ENCODE peak calls at places on chromosome 9, in five cellular contexts. K, P, S, X and O are unnamed samples.

GRCh38 chr9:37373621-37374020 is 48.9 kb upstream of the GRHPR start:
- DNase-seq in K (no peak), X (no peak), P (no peak), S (no peak), O (no peak)

GRCh38 chr9:70589571-70590263 is 175.3 kb upstream of the KLF9 start:
- DNase-seq in P (peak), K (no peak), X (no peak), S (peak), O (no peak)

GRCh38 chr9:115520626-115521025 is 402.7 kb upstream of the TNC start:
- DNase-seq in P (no peak), K (no peak), S (no peak), X (no peak), O (no peak)

GRCh38 chr9:297104-297794 is 82.6 kb downstream of the DOCK8 start:
- DNase-seq in K (no peak), P (no peak), X (no peak), S (peak), O (no peak)

GRCh38 chr9:9790216-9790872 is 822.5 kb downstream of the PTPRD start:
- DNase-seq in X (no peak), K (peak), P (peak), S (no peak), O (no peak)

GRCh38 chr9:113857875-113858274 is 18.2 kb upstream of the ZNF618 start:
- DNase-seq in X (no peak), P (peak), S (peak), K (no peak), O (no peak)

GRCh38 chr9:23153058-23153457 is 673.0 kb downstream of the ELAVL2 start:
- DNase-seq in K (peak), S (no peak), P (no peak), X (no peak), O (no peak)

GRCh38 chr9:105333076-105333475 is 88.6 kb downstream of the SLC44A1 start:
- DNase-seq in X (no peak), S (no peak), K (no peak), P (peak), O (no peak)

GRCh38 chr9:69035438-69036316 is at the start of gene FXN:
- DNase-seq in P (peak), S (peak), X (peak), K (peak), O (peak)

GRCh38 chr9:91935066-91935729 is 14.8 kb downstream of the ROR2 start:
- DNase-seq in K (no peak), X (no peak), P (no peak), S (no peak), O (no peak)

GRCh38 chr9:110040788-110041187 is 167.2 kb downstream of the C9orf152 start:
- DNase-seq in K (no peak), P (no peak), S (no peak), X (no peak), O (no peak)
- H3K27ac ChIP-seq in K (peak), P (no peak), S (peak), X (no peak), O (no peak)

DNA sequence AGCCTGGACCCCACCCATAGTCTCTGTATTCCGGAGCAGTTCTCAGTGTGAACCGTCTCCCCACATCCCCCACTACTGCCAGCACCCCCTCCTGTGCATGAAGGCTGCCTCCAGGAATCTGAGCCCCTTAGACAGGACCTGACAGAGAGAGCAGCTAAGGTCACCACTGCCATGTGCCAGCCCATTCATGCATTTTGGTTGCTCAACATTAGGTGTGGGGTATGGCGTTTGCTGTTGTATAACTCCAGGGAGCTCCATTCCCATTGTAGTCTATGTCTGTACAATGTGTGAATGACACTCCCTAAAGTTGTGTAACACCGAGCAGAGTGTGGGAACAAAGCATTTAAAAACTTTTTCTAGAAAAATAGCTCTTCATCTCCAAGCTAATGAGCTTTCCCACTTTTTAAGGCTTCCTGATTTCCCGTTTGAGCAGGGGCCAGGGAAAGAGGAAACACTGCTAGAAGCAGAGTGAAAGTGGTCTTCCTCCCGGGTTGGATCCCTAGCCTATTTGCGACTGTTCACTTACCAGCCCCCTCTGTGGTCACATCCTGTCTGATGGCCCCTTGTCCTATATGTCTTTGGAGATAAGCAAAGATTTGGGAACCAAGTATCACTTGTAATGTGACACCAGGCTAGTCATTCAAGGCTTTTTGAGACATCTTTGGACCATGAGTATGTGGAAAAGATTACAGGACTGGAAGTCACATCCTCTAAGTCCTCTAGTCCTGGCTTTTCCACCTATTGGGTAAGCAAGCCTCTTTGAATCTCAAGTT is 5.9 kb downstream of the DNAJB5 start:
- DNase-seq in X (no peak), P (no peak), K (no peak), S (no peak), O (no peak)
- H3K27ac ChIP-seq in X (no peak), P (no peak), K (no peak), S (peak), O (no peak)

GRCh38 chr9:27771803-27772545 is 198.7 kb upstream of the C9orf72 start:
- DNase-seq in X (no peak), K (no peak), P (peak), S (no peak), O (no peak)

GRCh38 chr9:27770541-27770940 is 197.3 kb upstream of the C9orf72 start:
- DNase-seq in S (no peak), X (no peak), P (no peak), K (no peak), O (no peak)

GRCh38 chr9:27765266-27765665 is 192.0 kb upstream of the C9orf72 start:
- DNase-seq in K (no peak), S (no peak), X (no peak), P (peak), O (no peak)

GRCh38 chr9:27765931-27766835 is 192.9 kb upstream of the C9orf72 start:
- DNase-seq in X (no peak), P (peak), K (no peak), S (no peak), O (no peak)

DNA sequence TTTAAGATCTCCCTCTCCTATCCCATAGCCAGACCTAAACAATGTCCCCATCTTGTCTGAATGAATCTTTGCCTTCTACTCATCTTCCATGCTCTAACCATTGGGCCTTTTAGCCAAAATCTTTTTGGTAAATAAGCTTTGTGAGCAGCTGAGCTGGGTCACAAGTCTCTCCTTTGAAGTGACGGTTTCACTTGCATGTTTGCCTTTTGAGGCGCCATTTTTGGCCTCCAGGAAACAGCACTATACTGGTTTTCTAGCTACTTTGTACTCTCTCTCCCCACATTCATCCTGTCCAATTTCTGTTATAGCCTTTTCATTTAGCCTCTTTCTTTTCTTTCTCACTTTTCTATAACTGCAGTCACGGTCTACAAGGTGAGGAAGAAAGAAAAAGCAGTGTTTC is 195.5 kb upstream of the C9orf72 start:
- DNase-seq in K (no peak), X (no peak), P (no peak), S (no peak), O (no peak)
- H3K27ac ChIP-seq in K (no peak), X (no peak), P (no peak), S (no peak), O (no peak)

DNA sequence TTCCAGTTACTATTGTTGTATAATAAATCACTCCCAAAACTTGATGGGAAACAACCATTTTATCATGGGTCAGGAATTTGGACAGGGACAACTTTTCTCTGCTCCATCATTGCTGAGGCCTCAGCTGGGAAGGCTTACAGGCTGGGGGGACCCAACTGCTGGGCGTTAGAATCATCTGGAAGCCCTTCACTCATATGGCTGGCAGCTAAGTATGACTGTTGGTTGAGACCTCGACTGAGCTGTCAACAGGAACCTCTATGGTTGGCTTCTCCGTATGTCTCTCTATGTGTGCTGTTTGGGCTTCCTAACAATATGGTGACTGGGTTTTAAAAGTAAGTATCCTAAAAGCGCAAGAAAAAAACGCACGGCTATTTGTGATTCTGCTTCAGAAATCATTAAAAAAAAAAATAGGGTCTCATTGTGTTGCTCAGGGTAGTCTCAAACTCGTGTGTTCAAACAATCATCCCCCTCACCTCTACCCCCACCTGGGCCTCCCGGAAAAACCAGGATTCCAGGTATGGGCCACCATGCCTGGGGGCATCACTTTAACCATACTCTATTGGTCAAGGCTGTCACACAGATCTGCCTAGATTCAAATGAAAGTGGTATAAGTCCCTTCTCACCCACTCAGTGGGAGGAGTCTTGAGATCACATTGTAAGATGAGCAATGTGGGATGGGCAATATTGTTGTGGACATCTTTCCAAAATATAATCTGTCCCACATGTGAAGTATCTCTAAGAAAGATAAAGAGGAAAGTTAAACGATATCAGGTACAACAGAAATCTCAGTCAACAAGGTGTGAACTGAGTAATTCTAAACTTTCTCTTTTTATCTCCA is 15.2 kb downstream of the FNBP1 start:
- DNase-seq in X (no peak), K (no peak), P (no peak), S (no peak), O (no peak)
- H3K27ac ChIP-seq in X (peak), K (no peak), P (no peak), S (no peak), O (no peak)

GRCh38 chr9:32291370-32291769 is 93.1 kb upstream of the ACO1 start:
- DNase-seq in X (no peak), K (no peak), S (no peak), P (no peak), O (no peak)
- H3K27ac ChIP-seq in X (no peak), K (no peak), S (no peak), P (no peak), O (no peak)

GRCh38 chr9:89661956-89662717 is 57.3 kb downstream of the GADD45G start:
- DNase-seq in K (peak), X (no peak), P (peak), S (peak), O (peak)

GRCh38 chr9:89663264-89663970 is 58.6 kb downstream of the GADD45G start:
- DNase-seq in S (no peak), P (no peak), X (no peak), K (no peak), O (no peak)

GRCh38 chr9:89664010-89664409 is 59.2 kb downstream of the GADD45G start:
- DNase-seq in S (no peak), X (no peak), P (no peak), K (no peak), O (no peak)

GRCh38 chr9:89661391-89661949 is 56.7 kb downstream of the GADD45G start:
- DNase-seq in K (no peak), P (no peak), S (no peak), X (no peak), O (no peak)

DNA sequence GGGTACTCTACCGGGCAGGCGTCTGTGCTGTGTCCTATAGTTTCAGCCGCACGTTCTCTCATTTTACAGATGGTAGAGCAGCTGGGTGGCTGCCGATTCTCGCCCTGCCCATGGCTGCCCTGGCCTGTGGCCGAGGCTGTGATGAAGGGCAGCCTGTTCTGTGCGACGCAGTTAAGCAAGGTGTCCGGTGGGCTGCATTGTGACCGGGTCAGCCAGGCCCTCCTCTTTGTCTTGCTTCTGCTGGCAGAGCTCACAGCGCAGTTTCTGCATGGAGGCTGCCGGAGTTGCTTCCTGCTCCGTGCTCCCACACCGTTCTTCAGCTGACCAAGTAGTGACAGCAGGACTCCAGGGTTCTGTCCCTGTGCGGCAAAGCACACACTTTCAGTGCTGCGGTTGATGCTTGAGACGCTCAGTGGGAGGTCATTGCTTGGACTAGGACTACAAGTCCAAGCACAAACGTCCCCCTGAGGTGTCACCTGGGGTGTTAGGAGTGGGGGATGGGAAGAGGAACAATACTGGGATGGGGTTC is 58.0 kb downstream of the GADD45G start:
- DNase-seq in X (no peak), K (no peak), P (no peak), S (no peak), O (no peak)
- H3K27ac ChIP-seq in X (no peak), K (peak), P (no peak), S (no peak), O (peak)

GRCh38 chr9:88387035-88387732 is 1.1 kb upstream of the SPIN1 start:
- DNase-seq in S (peak), X (no peak), P (peak), K (no peak), O (peak)
- H3K27ac ChIP-seq in S (peak), X (peak), P (peak), K (peak), O (peak)

GRCh38 chr9:93509084-93509483 is 55.7 kb upstream of the FAM120AOS start:
- DNase-seq in S (no peak), X (no peak), P (no peak), K (peak), O (no peak)
- H3K27ac ChIP-seq in S (no peak), X (no peak), P (no peak), K (no peak), O (no peak)

DNA sequence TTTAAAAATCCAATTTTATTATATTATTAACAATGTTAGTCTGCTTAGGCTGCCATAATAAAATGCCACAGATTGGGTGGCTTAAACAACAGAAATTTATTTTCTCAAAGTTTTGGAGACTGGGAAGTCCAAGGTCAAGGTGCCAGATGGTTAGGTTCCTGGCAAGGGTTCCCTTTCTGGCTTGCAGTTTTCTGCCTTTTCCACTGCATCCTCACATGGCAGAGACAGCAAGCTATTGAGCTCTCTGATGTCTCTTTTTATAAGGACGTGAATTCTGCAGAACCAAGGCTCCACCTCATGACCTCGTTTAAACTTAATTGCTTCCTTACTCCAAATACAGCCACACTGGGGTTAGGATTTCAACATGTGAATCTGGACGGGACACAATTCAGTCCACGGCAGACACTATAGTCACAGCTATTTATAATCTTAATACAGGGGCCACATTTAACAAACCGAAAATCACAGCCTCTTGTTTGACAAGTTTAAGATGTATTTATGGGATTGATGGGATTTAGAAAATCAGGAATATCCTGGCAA is 174.9 kb upstream of the PUM3 start:
- DNase-seq in S (no peak), X (no peak), P (no peak), K (no peak), O (no peak)
- H3K27ac ChIP-seq in S (no peak), X (no peak), P (no peak), K (no peak), O (no peak)